ENCODE peak calls at places on chromosomes 4 and X, in five cellular contexts. U is IMR-90, L is MM.1S, A is dorsolateral prefrontal cortex, C is left lung. S is an unnamed sample.

GRCh38 chr4:1036095-1036494 is 24.7 kb downstream of the FGFRL1 start:
- DNase-seq in U (no peak), L (no peak), A (no peak), C (no peak), S (no peak)

GRCh38 chr4:180587379-180587778 is 1655.8 kb upstream of the TENM3 start:
- DNase-seq in U (no peak), L (no peak), A (no peak), C (no peak), S (no peak)

GRCh38 chrX:27186671-27187070 is 276.5 kb downstream of the PPP4R3C start:
- DNase-seq in U (peak; percentile 28), L (peak; percentile 43), A (no peak), C (no peak), S (peak; percentile 38)

GRCh38 chr4:150515135-150515534 is 66.8 kb upstream of the MAB21L2 start:
- DNase-seq in U (no peak), L (no peak), A (no peak), C (no peak), S (no peak)

GRCh38 chr4:78612398-78613005 is 60.9 kb downstream of the ANXA3 start:
- DNase-seq in U (peak; percentile 61), L (peak; percentile 63), A (no peak), C (no peak), S (peak; percentile 46)

GRCh38 chr4:88467392-88467791 is 10.5 kb downstream of the HERC5 start:
- DNase-seq in U (no peak), L (no peak), A (no peak), C (no peak), S (no peak)

GRCh38 chr4:74805601-74806000 is 11.3 kb upstream of the BTC start:
- DNase-seq in U (peak; percentile 66), L (no peak), A (no peak), C (no peak), S (peak; percentile 77)

GRCh38 chr4:38310446-38311043 is 350.3 kb downstream of the PTTG2 start:
- DNase-seq in U (no peak), L (peak; percentile 98), A (no peak), C (no peak), S (no peak)

GRCh38 chr4:56330691-56331090 is 56.6 kb downstream of the AASDH start:
- DNase-seq in U (peak; percentile 31), L (no peak), A (no peak), C (no peak), S (peak; percentile 38)

GRCh38 chr4:186190456-186191265 is 706 bp upstream of the CYP4V2 start:
- DNase-seq in U (no peak), L (peak; percentile 73), A (no peak), C (peak; percentile 84), S (no peak)

GRCh38 chrX:39772057-39772832 is 325.5 kb downstream of the BCOR start:
- DNase-seq in U (peak; percentile 55), L (peak; percentile 61), A (no peak), C (no peak), S (peak; percentile 64)

GRCh38 chr4:42608551-42608950 is 48.4 kb downstream of the ATP8A1 start:
- DNase-seq in U (no peak), L (no peak), A (no peak), C (no peak), S (no peak)

GRCh38 chr4:47852121-47852520 is 14.3 kb upstream of the CORIN start:
- DNase-seq in U (peak; percentile 92), L (no peak), A (no peak), C (no peak), S (peak; percentile 88)

GRCh38 chrX:39633293-39633692 is 464.5 kb downstream of the BCOR start:
- DNase-seq in U (no peak), L (no peak), A (no peak), C (no peak), S (peak; percentile 9)

GRCh38 chr4:168637872-168638756 is 141.3 kb downstream of the PALLD start:
- DNase-seq in U (peak; percentile 78), L (no peak), A (no peak), C (no peak), S (no peak)

GRCh38 chrX:97936296-97936695 is 1052.6 kb downstream of the RPA4 start:
- DNase-seq in U (no peak), L (no peak), A (no peak), C (no peak), S (no peak)

GRCh38 chr4:15015170-15015569 is 12.9 kb downstream of the CPEB2 start:
- DNase-seq in U (no peak), L (no peak), A (no peak), C (no peak), S (no peak)

GRCh38 chrX:78455901-78456300 is 128.5 kb upstream of the CYSLTR1 start:
- DNase-seq in U (no peak), L (no peak), A (no peak), C (no peak), S (no peak)

GRCh38 chrX:53312946-53313745 is 31.8 kb upstream of the IQSEC2 start:
- DNase-seq in U (peak; percentile 81), L (peak; percentile 57), A (no peak), C (no peak), S (peak; percentile 68)

GRCh38 chrX:30918480-30918879 is 29.4 kb upstream of the TAB3 start:
- DNase-seq in U (no peak), L (no peak), A (no peak), C (no peak), S (no peak)

GRCh38 chr4:83320548-83320947 is 14.1 kb downstream of the HPSE start:
- DNase-seq in U (peak; percentile 45), L (no peak), A (peak; percentile 50), C (peak; percentile 92), S (peak; percentile 32)

GRCh38 chrX:139930923-139931645 is 1.8 kb downstream of the ATP11C start:
- DNase-seq in U (no peak), L (peak; percentile 22), A (no peak), C (peak; percentile 71), S (no peak)

DNA sequence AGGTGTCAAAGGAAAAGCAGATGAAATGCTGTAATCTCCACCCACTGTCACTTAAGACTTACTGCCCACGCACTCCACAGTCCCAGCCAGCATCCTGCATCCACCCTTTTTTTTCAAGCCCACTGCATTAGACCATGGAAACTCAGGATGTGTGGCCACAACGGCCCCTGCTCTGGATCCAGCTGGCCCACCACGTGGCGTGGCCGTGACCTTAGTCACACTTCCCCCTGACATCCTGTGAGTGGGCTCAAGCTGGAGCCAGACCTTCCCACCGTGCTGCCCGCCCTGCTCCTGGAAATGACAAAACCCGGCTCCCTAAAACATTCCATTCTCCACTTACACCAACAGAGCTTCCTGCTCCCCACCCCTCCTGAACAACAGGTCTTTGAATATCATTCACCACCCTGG is 588.3 kb upstream of the DIPK2B start:
- DNase-seq in U (peak; percentile 52), L (no peak), A (no peak), C (peak; percentile 53), S (no peak)
- H3K27ac ChIP-seq in U (peak overlapping the region; percentile 64), L (no peak overlapping the region), A (no peak overlapping the region), C (no peak overlapping the region), S (no peak overlapping the region)

GRCh38 chr4:80466618-80467017 is 131.1 kb downstream of the CFAP299 start:
- DNase-seq in U (no peak), L (no peak), A (no peak), C (no peak), S (no peak)

GRCh38 chr4:80461412-80461811 is 125.9 kb downstream of the CFAP299 start:
- DNase-seq in U (no peak), L (no peak), A (no peak), C (no peak), S (no peak)

GRCh38 chr4:80462537-80463207 is 127.1 kb downstream of the CFAP299 start:
- DNase-seq in U (no peak), L (peak; percentile 41), A (no peak), C (no peak), S (no peak)

GRCh38 chr4:80465238-80465637 is 129.7 kb downstream of the CFAP299 start:
- DNase-seq in U (peak; percentile 26), L (no peak), A (no peak), C (no peak), S (no peak)

GRCh38 chr4:80463509-80463908 is 128.0 kb downstream of the CFAP299 start:
- DNase-seq in U (no peak), L (no peak), A (no peak), C (no peak), S (no peak)
- H3K4me3 ChIP-seq in U (no peak overlapping the region), L (no peak overlapping the region), A (no peak overlapping the region), C (no peak overlapping the region), S (no peak overlapping the region)

DNA sequence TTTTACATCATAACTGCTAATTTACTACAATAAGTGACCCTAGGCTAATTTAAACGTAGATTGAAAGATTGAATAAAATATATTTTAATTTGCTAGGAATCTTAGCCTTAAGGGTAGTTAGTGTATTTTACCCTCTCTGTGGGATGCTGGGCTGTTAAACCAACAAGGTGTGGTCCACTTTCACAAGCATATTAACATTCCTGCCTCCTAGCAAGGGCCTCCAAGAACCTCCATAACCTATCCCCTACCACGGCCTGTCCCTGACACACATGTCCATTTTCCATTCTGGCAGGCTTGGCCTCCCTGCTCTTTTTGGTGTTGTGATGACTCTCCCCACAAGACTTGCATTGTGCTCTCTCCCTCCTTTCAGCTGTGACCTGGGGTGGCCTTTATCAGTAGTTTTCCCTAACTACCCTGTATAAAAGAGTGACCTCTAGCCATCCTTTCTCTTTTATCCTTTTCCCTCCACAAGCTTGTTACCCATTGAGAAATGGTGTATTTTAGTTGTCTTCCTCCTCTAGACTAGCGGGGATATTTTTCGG is 120.3 kb downstream of the KLHL8 start:
- DNase-seq in U (no peak), L (no peak), A (no peak), C (no peak), S (no peak)
- H3K27ac ChIP-seq in U (no peak overlapping the region), L (no peak overlapping the region), A (no peak overlapping the region), C (no peak overlapping the region), S (no peak overlapping the region)

GRCh38 chr4:22532117-22532516 is 16.3 kb upstream of the ADGRA3 start:
- DNase-seq in U (no peak), L (no peak), A (no peak), C (no peak), S (no peak)
- H3K4me3 ChIP-seq in U (no peak overlapping the region), L (no peak overlapping the region), A (no peak overlapping the region), C (no peak overlapping the region), S (no peak overlapping the region)

GRCh38 chrX:10577863-10578262 is 42.5 kb downstream of the MID1 start:
- DNase-seq in U (no peak), L (no peak), A (no peak), C (no peak), S (no peak)
- H3K27ac ChIP-seq in U (no peak overlapping the region), L (no peak overlapping the region), A (no peak overlapping the region), C (no peak overlapping the region), S (peak overlapping the region; percentile 97)

DNA sequence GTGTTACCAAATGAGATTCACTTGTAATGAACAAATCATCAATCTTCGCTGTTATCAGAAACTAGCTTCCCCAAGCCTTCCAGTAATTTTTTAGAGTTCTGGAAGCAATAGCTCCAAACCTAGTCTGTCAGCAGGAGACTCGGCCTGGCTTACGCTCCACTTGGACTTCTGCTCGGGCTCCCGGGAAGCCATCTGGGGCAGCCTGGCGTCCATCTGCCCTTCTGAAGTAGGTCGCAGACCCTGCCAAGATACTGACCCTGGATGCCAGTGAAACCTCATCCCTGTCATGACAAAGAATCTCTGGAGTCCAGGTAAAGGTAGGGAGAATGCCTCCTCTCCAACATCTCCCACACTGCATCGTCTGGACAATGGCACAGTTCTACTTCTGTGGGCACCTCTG is 493.8 kb upstream of the ZFP42 start:
- DNase-seq in U (no peak), L (no peak), A (no peak), C (no peak), S (no peak)
- H3K4me3 ChIP-seq in U (no peak overlapping the region), L (no peak overlapping the region), A (no peak overlapping the region), C (no peak overlapping the region), S (no peak overlapping the region)

S was measured in brain microvascular endothelial cell.